ENCODE peak calls at places on chromosomes 6 and 20, in six cellular contexts. One of them, this sample, is unnamed. For H3K36me3 and H3K27me3, the result is how much of the 10 kb centered on the place peaks cover.

GRCh38 chr6:152233547-152234320 is 403.4 kb downstream of the SYNE1 start:
- DNase-seq in NT2/D1: no peak
- DNase-seq in fibroblast of lung: no peak
- DNase-seq in CD8-positive, alpha-beta memory T cell: no peak
- DNase-seq in HCT116: no peak
- DNase-seq in CD4-positive, CD25-positive, alpha-beta regulatory T cell: peak
- DNase-seq in this sample: no peak

GRCh38 chr6:44522871-44523270 is 135.4 kb downstream of the CDC5L start:
- DNase-seq in NT2/D1: no peak
- DNase-seq in fibroblast of lung: no peak
- DNase-seq in CD8-positive, alpha-beta memory T cell: no peak
- DNase-seq in HCT116: no peak
- DNase-seq in CD4-positive, CD25-positive, alpha-beta regulatory T cell: no peak
- DNase-seq in this sample: no peak

GRCh38 chr6:95574811-95575210 is 2.5 kb upstream of the MANEA start:
- DNase-seq in NT2/D1: no peak
- DNase-seq in fibroblast of lung: peak
- DNase-seq in CD8-positive, alpha-beta memory T cell: no peak
- DNase-seq in HCT116: no peak
- DNase-seq in CD4-positive, CD25-positive, alpha-beta regulatory T cell: no peak
- DNase-seq in this sample: no peak

GRCh38 chr6:134123666-134124208 is 71.3 kb upstream of the SLC2A12 start:
- DNase-seq in NT2/D1: peak
- DNase-seq in fibroblast of lung: peak
- DNase-seq in CD8-positive, alpha-beta memory T cell: peak
- DNase-seq in HCT116: peak
- DNase-seq in CD4-positive, CD25-positive, alpha-beta regulatory T cell: peak
- DNase-seq in this sample: no peak

GRCh38 chr6:19472168-19472567 is 365.0 kb upstream of the ID4 start:
- DNase-seq in NT2/D1: no peak
- DNase-seq in fibroblast of lung: peak
- DNase-seq in CD8-positive, alpha-beta memory T cell: no peak
- DNase-seq in HCT116: peak
- DNase-seq in CD4-positive, CD25-positive, alpha-beta regulatory T cell: no peak
- DNase-seq in this sample: no peak

GRCh38 chr20:46715292-46715756 is 5.9 kb downstream of the SLC2A10 start:
- DNase-seq in NT2/D1: peak
- DNase-seq in fibroblast of lung: peak
- DNase-seq in CD8-positive, alpha-beta memory T cell: no peak
- DNase-seq in HCT116: no peak
- DNase-seq in CD4-positive, CD25-positive, alpha-beta regulatory T cell: no peak
- DNase-seq in this sample: no peak

GRCh38 chr6:17413313-17413750 is 19.9 kb downstream of the CAP2 start:
- DNase-seq in NT2/D1: no peak
- DNase-seq in fibroblast of lung: peak
- DNase-seq in CD8-positive, alpha-beta memory T cell: no peak
- DNase-seq in HCT116: no peak
- DNase-seq in CD4-positive, CD25-positive, alpha-beta regulatory T cell: no peak
- DNase-seq in this sample: no peak

GRCh38 chr6:160030103-160030502 is 61.2 kb downstream of the IGF2R start:
- DNase-seq in NT2/D1: peak
- DNase-seq in fibroblast of lung: peak
- DNase-seq in CD8-positive, alpha-beta memory T cell: no peak
- DNase-seq in HCT116: no peak
- DNase-seq in CD4-positive, CD25-positive, alpha-beta regulatory T cell: no peak
- DNase-seq in this sample: no peak

GRCh38 chr20:19975436-19975799 is 41.7 kb upstream of the NAA20 start:
- DNase-seq in NT2/D1: no peak
- DNase-seq in fibroblast of lung: peak
- DNase-seq in CD8-positive, alpha-beta memory T cell: no peak
- DNase-seq in HCT116: no peak
- DNase-seq in CD4-positive, CD25-positive, alpha-beta regulatory T cell: no peak
- DNase-seq in this sample: no peak

GRCh38 chr6:44399991-44400390 is 12.5 kb downstream of the CDC5L start:
- DNase-seq in NT2/D1: no peak
- DNase-seq in fibroblast of lung: no peak
- DNase-seq in CD8-positive, alpha-beta memory T cell: no peak
- DNase-seq in HCT116: no peak
- DNase-seq in CD4-positive, CD25-positive, alpha-beta regulatory T cell: peak
- DNase-seq in this sample: no peak

GRCh38 chr6:18477301-18477941 is 90.3 kb downstream of the RNF144B start:
- DNase-seq in NT2/D1: no peak
- DNase-seq in fibroblast of lung: no peak
- DNase-seq in CD8-positive, alpha-beta memory T cell: no peak
- DNase-seq in HCT116: no peak
- DNase-seq in CD4-positive, CD25-positive, alpha-beta regulatory T cell: no peak
- DNase-seq in this sample: no peak

GRCh38 chr6:87105823-87106222 is 10.9 kb upstream of the CGA start:
- DNase-seq in NT2/D1: no peak
- DNase-seq in fibroblast of lung: no peak
- DNase-seq in CD8-positive, alpha-beta memory T cell: no peak
- DNase-seq in HCT116: no peak
- DNase-seq in CD4-positive, CD25-positive, alpha-beta regulatory T cell: no peak
- DNase-seq in this sample: no peak

GRCh38 chr6:99434702-99435530 is 9.8 kb upstream of the PNISR start:
- DNase-seq in NT2/D1: no peak
- DNase-seq in fibroblast of lung: peak
- DNase-seq in CD8-positive, alpha-beta memory T cell: no peak
- DNase-seq in HCT116: peak
- DNase-seq in CD4-positive, CD25-positive, alpha-beta regulatory T cell: peak
- DNase-seq in this sample: no peak

GRCh38 chr6:26383624-26384417 is 913 bp downstream of the BTN2A2 start:
- DNase-seq in NT2/D1: no peak
- DNase-seq in fibroblast of lung: peak
- DNase-seq in CD8-positive, alpha-beta memory T cell: no peak
- DNase-seq in HCT116: no peak
- DNase-seq in CD4-positive, CD25-positive, alpha-beta regulatory T cell: peak
- DNase-seq in this sample: no peak

GRCh38 chr20:55097621-55098020 is 622.2 kb downstream of the DOK5 start:
- DNase-seq in NT2/D1: no peak
- DNase-seq in fibroblast of lung: no peak
- DNase-seq in CD8-positive, alpha-beta memory T cell: no peak
- DNase-seq in HCT116: no peak
- DNase-seq in CD4-positive, CD25-positive, alpha-beta regulatory T cell: no peak
- DNase-seq in this sample: no peak

GRCh38 chr20:44811150-44811685 is 872 bp upstream of the RIMS4 start:
- DNase-seq in NT2/D1: no peak
- DNase-seq in fibroblast of lung: no peak
- DNase-seq in CD8-positive, alpha-beta memory T cell: no peak
- DNase-seq in HCT116: no peak
- DNase-seq in CD4-positive, CD25-positive, alpha-beta regulatory T cell: no peak
- DNase-seq in this sample: no peak

GRCh38 chr6:106005954-106006353 is 80.2 kb upstream of the PRDM1 start:
- DNase-seq in NT2/D1: no peak
- DNase-seq in fibroblast of lung: peak
- DNase-seq in CD8-positive, alpha-beta memory T cell: no peak
- DNase-seq in HCT116: no peak
- DNase-seq in CD4-positive, CD25-positive, alpha-beta regulatory T cell: no peak
- DNase-seq in this sample: no peak

GRCh38 chr20:31680286-31681127 is 42.2 kb downstream of the BCL2L1 start:
- DNase-seq in NT2/D1: no peak
- DNase-seq in fibroblast of lung: no peak
- DNase-seq in CD8-positive, alpha-beta memory T cell: no peak
- DNase-seq in HCT116: no peak
- DNase-seq in CD4-positive, CD25-positive, alpha-beta regulatory T cell: no peak
- DNase-seq in this sample: no peak

GRCh38 chr6:9224539-9224938 is 789.2 kb upstream of the SLC35B3 start:
- DNase-seq in NT2/D1: no peak
- DNase-seq in fibroblast of lung: no peak
- DNase-seq in CD8-positive, alpha-beta memory T cell: no peak
- DNase-seq in HCT116: no peak
- DNase-seq in CD4-positive, CD25-positive, alpha-beta regulatory T cell: no peak
- DNase-seq in this sample: no peak

GRCh38 chr6:4615891-4616290 is 160.3 kb upstream of the CDYL start:
- DNase-seq in NT2/D1: no peak
- DNase-seq in fibroblast of lung: peak
- DNase-seq in CD8-positive, alpha-beta memory T cell: no peak
- DNase-seq in HCT116: no peak
- DNase-seq in CD4-positive, CD25-positive, alpha-beta regulatory T cell: no peak
- DNase-seq in this sample: no peak

GRCh38 chr6:50565004-50565403 is 148.3 kb upstream of the TFAP2D start:
- DNase-seq in NT2/D1: no peak
- DNase-seq in fibroblast of lung: no peak
- DNase-seq in CD8-positive, alpha-beta memory T cell: no peak
- DNase-seq in HCT116: no peak
- DNase-seq in CD4-positive, CD25-positive, alpha-beta regulatory T cell: no peak
- DNase-seq in this sample: no peak

GRCh38 chr6:14464049-14464448 is 346.5 kb downstream of the CD83 start:
- DNase-seq in NT2/D1: no peak
- DNase-seq in fibroblast of lung: peak
- DNase-seq in CD8-positive, alpha-beta memory T cell: no peak
- DNase-seq in HCT116: no peak
- DNase-seq in CD4-positive, CD25-positive, alpha-beta regulatory T cell: no peak
- DNase-seq in this sample: no peak

GRCh38 chr6:149237464-149237863 is 80.0 kb upstream of the TAB2 start:
- DNase-seq in NT2/D1: no peak
- DNase-seq in fibroblast of lung: no peak
- DNase-seq in CD8-positive, alpha-beta memory T cell: no peak
- DNase-seq in HCT116: no peak
- DNase-seq in CD4-positive, CD25-positive, alpha-beta regulatory T cell: peak
- DNase-seq in this sample: no peak

GRCh38 chr20:61745397-61746146 is 320.1 kb downstream of the TAF4 start:
- DNase-seq in NT2/D1: no peak
- DNase-seq in fibroblast of lung: no peak
- DNase-seq in CD8-positive, alpha-beta memory T cell: no peak
- DNase-seq in HCT116: no peak
- DNase-seq in CD4-positive, CD25-positive, alpha-beta regulatory T cell: no peak
- DNase-seq in this sample: no peak

GRCh38 chr6:119653329-119653728 is 303.8 kb upstream of the MAN1A1 start:
- DNase-seq in NT2/D1: no peak
- DNase-seq in fibroblast of lung: no peak
- DNase-seq in CD8-positive, alpha-beta memory T cell: no peak
- DNase-seq in HCT116: no peak
- DNase-seq in CD4-positive, CD25-positive, alpha-beta regulatory T cell: peak
- DNase-seq in this sample: no peak

GRCh38 chr6:33606642-33607041 is 14.5 kb upstream of the ITPR3 start:
- DNase-seq in NT2/D1: no peak
- DNase-seq in fibroblast of lung: no peak
- DNase-seq in CD8-positive, alpha-beta memory T cell: no peak
- DNase-seq in HCT116: no peak
- DNase-seq in CD4-positive, CD25-positive, alpha-beta regulatory T cell: no peak
- DNase-seq in this sample: no peak

GRCh38 chr6:159941286-159942113 is 27.4 kb upstream of the IGF2R start:
- DNase-seq in NT2/D1: no peak
- DNase-seq in fibroblast of lung: peak
- DNase-seq in CD8-positive, alpha-beta memory T cell: peak
- DNase-seq in HCT116: peak
- DNase-seq in CD4-positive, CD25-positive, alpha-beta regulatory T cell: peak
- DNase-seq in this sample: no peak

GRCh38 chr6:37137881-37138568 is 31.9 kb upstream of the PIM1 start:
- DNase-seq in NT2/D1: no peak
- DNase-seq in fibroblast of lung: peak
- DNase-seq in CD8-positive, alpha-beta memory T cell: no peak
- DNase-seq in HCT116: no peak
- DNase-seq in CD4-positive, CD25-positive, alpha-beta regulatory T cell: no peak
- DNase-seq in this sample: no peak

GRCh38 chr6:37134622-37135191 is 35.2 kb upstream of the PIM1 start:
- DNase-seq in NT2/D1: no peak
- DNase-seq in fibroblast of lung: peak
- DNase-seq in CD8-positive, alpha-beta memory T cell: peak
- DNase-seq in HCT116: peak
- DNase-seq in CD4-positive, CD25-positive, alpha-beta regulatory T cell: peak
- DNase-seq in this sample: no peak

GRCh38 chr6:37137201-37137880 is 32.6 kb upstream of the PIM1 start:
- DNase-seq in NT2/D1: peak
- DNase-seq in fibroblast of lung: peak
- DNase-seq in CD8-positive, alpha-beta memory T cell: peak
- DNase-seq in HCT116: peak
- DNase-seq in CD4-positive, CD25-positive, alpha-beta regulatory T cell: no peak
- DNase-seq in this sample: no peak

GRCh38 chr6:37136821-37137200 is 33.1 kb upstream of the PIM1 start:
- DNase-seq in NT2/D1: no peak
- DNase-seq in fibroblast of lung: no peak
- DNase-seq in CD8-positive, alpha-beta memory T cell: no peak
- DNase-seq in HCT116: no peak
- DNase-seq in CD4-positive, CD25-positive, alpha-beta regulatory T cell: no peak
- DNase-seq in this sample: no peak

GRCh38 chr6:37135835-37136694 is 33.9 kb upstream of the PIM1 start:
- DNase-seq in NT2/D1: no peak
- DNase-seq in fibroblast of lung: peak
- DNase-seq in CD8-positive, alpha-beta memory T cell: no peak
- DNase-seq in HCT116: no peak
- DNase-seq in CD4-positive, CD25-positive, alpha-beta regulatory T cell: no peak
- DNase-seq in this sample: no peak
- H3K4me3 ChIP-seq in NT2/D1: peak
- H3K4me3 ChIP-seq in fibroblast of lung: no peak
- H3K4me3 ChIP-seq in CD8-positive, alpha-beta memory T cell: no peak
- H3K4me3 ChIP-seq in HCT116: no peak
- H3K4me3 ChIP-seq in CD4-positive, CD25-positive, alpha-beta regulatory T cell: no peak
- H3K4me3 ChIP-seq in this sample: no peak

GRCh38 chr20:62961799-62962198 is 9.3 kb downstream of the SLC17A9 start:
- DNase-seq in NT2/D1: no peak
- DNase-seq in fibroblast of lung: no peak
- DNase-seq in CD8-positive, alpha-beta memory T cell: no peak
- DNase-seq in HCT116: no peak
- DNase-seq in CD4-positive, CD25-positive, alpha-beta regulatory T cell: no peak
- DNase-seq in this sample: no peak
- H3K36me3 ChIP-seq in NT2/D1: under half
- H3K36me3 ChIP-seq in fibroblast of lung: under half
- H3K36me3 ChIP-seq in CD8-positive, alpha-beta memory T cell: under half
- H3K36me3 ChIP-seq in HCT116: under half
- H3K36me3 ChIP-seq in CD4-positive, CD25-positive, alpha-beta regulatory T cell: under half
- H3K36me3 ChIP-seq in this sample: under half

GRCh38 chr20:18055261-18055660 is 2.5 kb downstream of the OVOL2 start:
- DNase-seq in NT2/D1: no peak
- DNase-seq in fibroblast of lung: no peak
- DNase-seq in CD8-positive, alpha-beta memory T cell: no peak
- DNase-seq in HCT116: no peak
- DNase-seq in CD4-positive, CD25-positive, alpha-beta regulatory T cell: no peak
- DNase-seq in this sample: no peak
- H3K27me3 ChIP-seq in NT2/D1: half or more
- H3K27me3 ChIP-seq in fibroblast of lung: half or more
- H3K27me3 ChIP-seq in CD8-positive, alpha-beta memory T cell: under half
- H3K27me3 ChIP-seq in HCT116: under half
- H3K27me3 ChIP-seq in CD4-positive, CD25-positive, alpha-beta regulatory T cell: under half
- H3K27me3 ChIP-seq in this sample: under half

DNA sequence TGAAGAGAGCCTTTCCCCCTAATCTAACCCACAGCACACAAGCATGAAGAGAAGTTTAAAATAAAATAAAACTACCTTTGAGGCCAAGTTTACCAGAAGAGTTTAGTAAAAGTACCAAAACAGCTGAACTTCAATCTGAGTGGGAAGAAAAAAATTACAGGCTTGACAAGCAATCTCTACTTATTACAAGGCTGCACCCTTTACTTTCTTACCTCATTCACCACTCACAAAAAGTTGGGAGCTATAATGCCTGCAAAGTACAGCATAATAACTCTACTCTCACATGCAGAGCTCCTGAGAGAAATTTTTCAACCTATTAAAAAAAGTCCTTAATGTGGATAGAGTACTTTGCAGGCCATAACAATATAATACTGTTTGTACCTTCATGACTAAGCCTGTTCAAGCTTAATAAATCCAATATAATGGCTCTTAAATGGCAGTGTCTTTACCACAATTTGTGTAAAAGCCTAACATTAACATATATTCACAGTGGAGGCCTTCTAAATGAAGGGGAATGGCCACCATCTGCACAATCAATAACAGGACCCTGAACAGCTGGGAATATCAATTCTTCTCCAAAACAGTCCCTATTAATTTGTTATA is 103.1 kb downstream of the DST start:
- DNase-seq in NT2/D1: no peak
- DNase-seq in fibroblast of lung: no peak
- DNase-seq in CD8-positive, alpha-beta memory T cell: no peak
- DNase-seq in HCT116: no peak
- DNase-seq in CD4-positive, CD25-positive, alpha-beta regulatory T cell: no peak
- DNase-seq in this sample: no peak
- H3K4me3 ChIP-seq in NT2/D1: no peak
- H3K4me3 ChIP-seq in fibroblast of lung: peak
- H3K4me3 ChIP-seq in CD8-positive, alpha-beta memory T cell: no peak
- H3K4me3 ChIP-seq in HCT116: no peak
- H3K4me3 ChIP-seq in CD4-positive, CD25-positive, alpha-beta regulatory T cell: no peak
- H3K4me3 ChIP-seq in this sample: no peak

This sample was measured in GM06990.